ENCODE peak calls at places on chromosome 6, in eight cellular contexts. O, R, J, L, U, M, D and F are unnamed samples.

GRCh38 chr6:11730645-11731044 is 48.0 kb downstream of the ADTRP start:
- DNase-seq in U (no peak), J (no peak), O (no peak), R (no peak), D (no peak), M (no peak), L (no peak), F (no peak)

GRCh38 chr6:86822747-86823146 is 114.6 kb upstream of the HTR1E start:
- DNase-seq in L (no peak), M (no peak), U (no peak), D (no peak), O (no peak), R (no peak), J (no peak), F (no peak)

GRCh38 chr6:158631678-158632537 is 12.6 kb downstream of the DYNLT1 start:
- DNase-seq in O (peak), M (no peak), J (no peak), U (no peak), D (peak), R (peak), L (no peak), F (peak)

GRCh38 chr6:53916804-53917463 is 122.1 kb downstream of the LRRC1 start:
- DNase-seq in M (no peak), R (no peak), D (no peak), J (no peak), L (no peak), U (no peak), O (no peak), F (no peak)

GRCh38 chr6:2952557-2953095 is 18.7 kb downstream of the SERPINB6 start:
- DNase-seq in D (peak), O (peak), L (peak), R (peak), J (peak), M (peak), U (peak), F (peak)

GRCh38 chr6:138590796-138591709 is 91.8 kb upstream of the NHSL1 start:
- DNase-seq in R (peak), U (no peak), O (no peak), D (peak), M (no peak), J (peak), L (peak), F (peak)

GRCh38 chr6:135880066-135880972 is 28.8 kb downstream of the PDE7B start:
- DNase-seq in R (peak), O (no peak), J (no peak), L (no peak), U (peak), M (no peak), D (peak), F (no peak)

GRCh38 chr6:7671076-7671475 is 54.8 kb upstream of the BMP6 start:
- DNase-seq in M (no peak), J (no peak), O (no peak), D (peak), L (no peak), R (peak), U (no peak), F (no peak)

GRCh38 chr6:158040051-158040803 is 58.6 kb downstream of the SYNJ2 start:
- DNase-seq in D (peak), R (peak), J (no peak), M (no peak), U (no peak), O (peak), L (no peak), F (no peak)

GRCh38 chr6:84062519-84063154 is 29.1 kb downstream of the MRAP2 start:
- DNase-seq in D (no peak), L (no peak), O (no peak), R (no peak), U (no peak), J (no peak), M (no peak), F (no peak)

GRCh38 chr6:25866011-25866410 is 8.0 kb downstream of the SLC17A3 start:
- DNase-seq in J (no peak), O (no peak), L (no peak), D (no peak), U (no peak), M (no peak), R (peak), F (no peak)